ENCODE peak calls at places on chromosomes 6 and 20, in four cellular contexts. X is foreskin keratinocyte, D is GM04503, J is activated T-helper 1 cell treated with Interleukin-2 at 50 U/mL for 16 hours. O is an unnamed sample.

GRCh38 chr6:33430991-33431879 is 11.4 kb downstream of the SYNGAP1 start:
- DNase-seq in J (peak; percentile 74), D (no peak), X (no peak), O (no peak)

GRCh38 chr20:53331151-53331973 is 262.3 kb downstream of the ZNF217 start:
- DNase-seq in J (no peak), X (no peak), D (peak; percentile 21), O (no peak)

GRCh38 chr6:144879436-144879835 is 594.3 kb downstream of the UTRN start:
- DNase-seq in D (no peak), X (no peak), J (no peak), O (no peak)

GRCh38 chr6:108166664-108167448 is 1.0 kb downstream of the NR2E1 start:
- DNase-seq in X (no peak), D (no peak), J (no peak), O (no peak)

GRCh38 chr6:43833223-43833995 is 63.4 kb downstream of the VEGFA start:
- DNase-seq in J (no peak), D (no peak), X (no peak), O (no peak)

GRCh38 chr20:60055740-60056139 is 97.5 kb downstream of the CDH26 start:
- DNase-seq in X (no peak), J (peak; percentile 19), D (no peak), O (no peak)

GRCh38 chr6:43942011-43942442 is 172.0 kb downstream of the VEGFA start:
- DNase-seq in J (no peak), X (no peak), D (no peak), O (no peak)

GRCh38 chr6:52087498-52087999 is at the start of gene PKHD1:
- DNase-seq in J (no peak), X (no peak), D (no peak), O (no peak)

GRCh38 chr6:144012534-144012933 is 4.5 kb upstream of the PLAGL1 start:
- DNase-seq in D (no peak), X (no peak), J (no peak), O (peak; percentile 34)

GRCh38 chr6:84804720-84805119 is 40.3 kb upstream of the TBX18 start:
- DNase-seq in J (no peak), X (no peak), D (no peak), O (no peak)

GRCh38 chr6:113855500-113856010 is 1.6 kb upstream of the MARCKS start:
- DNase-seq in X (no peak), J (no peak), D (no peak), O (no peak)

GRCh38 chr6:88301888-88302768 is 136.0 kb upstream of the CNR1 start:
- DNase-seq in X (no peak), J (no peak), D (no peak), O (no peak)

GRCh38 chr6:15953152-15953880 is 175.6 kb upstream of the MYLIP start:
- DNase-seq in J (no peak), D (no peak), X (no peak), O (no peak)

GRCh38 chr6:10355115-10355702 is 59.7 kb downstream of the TFAP2A start:
- DNase-seq in J (no peak), D (no peak), X (peak; percentile 87), O (no peak)

GRCh38 chr6:142387997-142388815 is 86.4 kb downstream of the ADGRG6 start:
- DNase-seq in D (no peak), J (no peak), X (no peak), O (no peak)

GRCh38 chr20:46400253-46400652 is 6.2 kb downstream of the ELMO2 start:
- DNase-seq in J (no peak), X (no peak), D (no peak), O (no peak)

GRCh38 chr6:145075425-145075824 is 659.9 kb downstream of the EPM2A start:
- DNase-seq in X (no peak), J (no peak), D (no peak), O (no peak)

GRCh38 chr6:121826156-121826810 is 390.8 kb downstream of the GJA1 start:
- DNase-seq in D (peak; percentile 68), J (no peak), X (peak; percentile 92), O (peak; percentile 67)

GRCh38 chr6:53530346-53530745 is 14.6 kb downstream of the GCLC start:
- DNase-seq in X (peak; percentile 66), D (no peak), J (no peak), O (no peak)

GRCh38 chr6:37323568-37323967 is 30.2 kb upstream of the RNF8 start:
- DNase-seq in D (no peak), J (no peak), X (no peak), O (no peak)

GRCh38 chr6:28354688-28355554 is 5.2 kb downstream of the ZKSCAN3 start:
- DNase-seq in X (no peak), D (no peak), J (no peak), O (no peak)

GRCh38 chr6:22448311-22448711 is 121.1 kb upstream of the HDGFL1 start:
- DNase-seq in X (no peak), D (no peak), J (no peak), O (peak; percentile 16)

GRCh38 chr20:33822423-33822822 is 11.3 kb downstream of the CHMP4B start:
- DNase-seq in J (no peak), X (no peak), D (no peak), O (no peak)

GRCh38 chr6:53347250-53347920 is 1.4 kb downstream of the ELOVL5 start:
- DNase-seq in J (peak; percentile 13), X (no peak), D (no peak), O (no peak)

GRCh38 chr6:43310137-43310536 is 1.5 kb upstream of the CRIP3 start:
- DNase-seq in D (no peak), X (no peak), J (no peak), O (no peak)

GRCh38 chr20:54416770-54417169 is 58.6 kb upstream of the DOK5 start:
- DNase-seq in X (no peak), D (no peak), J (no peak), O (no peak)

GRCh38 chr6:3165631-3166534 is 8.5 kb upstream of the TUBB2A start:
- DNase-seq in D (peak; percentile 21), X (no peak), J (no peak), O (no peak)

GRCh38 chr6:5135783-5136376 is 50.7 kb downstream of the PPP1R3G start:
- DNase-seq in X (no peak), J (peak; percentile 15), D (no peak), O (no peak)

GRCh38 chr6:42101186-42101657 is 41.2 kb downstream of the C6orf132 start:
- DNase-seq in J (no peak), X (peak; percentile 25), D (no peak), O (no peak)

GRCh38 chr20:20603339-20603990 is 109.0 kb downstream of the RALGAPA2 start:
- DNase-seq in J (no peak), X (peak; percentile 96), D (no peak), O (no peak)

GRCh38 chr20:8394308-8394945 is 262.4 kb downstream of the PLCB1 start:
- DNase-seq in J (no peak), X (no peak), D (peak; percentile 27), O (no peak)

O was measured in AG09309.